ENCODE peak calls at places on chromosomes 6 and 20, in nine cellular contexts. X is left lung; M is fibroblast of the aortic adventitia; S is adrenal gland; N is transverse colon; Y is sigmoid colon; U is CD8-positive, alpha-beta memory T cell; G is mesendoderm; H is H1. O is an unnamed sample.

GRCh38 chr20:48538856-48539255 is 288.9 kb downstream of the PREX1 start:
- DNase-seq in X (no peak), M (peak; percentile 2), S (no peak), N (no peak), Y (no peak), U (no peak), G (peak; percentile 83), H (no peak), O (peak; percentile 76)

GRCh38 chr6:87483929-87484328 is 11.2 kb downstream of the SLC35A1 start:
- DNase-seq in X (no peak), M (no peak), S (peak; percentile 21), N (no peak), Y (no peak), U (no peak), G (peak; percentile 94), H (peak; percentile 92), O (peak; percentile 52)

GRCh38 chr6:23752414-23752813 is 373.6 kb upstream of the NRSN1 start:
- DNase-seq in X (no peak), M (no peak), S (no peak), N (no peak), Y (no peak), U (no peak), G (no peak), H (no peak), O (no peak)

GRCh38 chr6:112298021-112298745 is 43.8 kb upstream of the LAMA4 start:
- DNase-seq in X (no peak), M (peak; percentile 92), S (no peak), N (no peak), Y (no peak), U (no peak), G (no peak), H (no peak), O (no peak)

GRCh38 chr20:40843251-40843650 is 154.2 kb upstream of the MAFB start:
- DNase-seq in X (no peak), M (peak; percentile 6), S (no peak), N (no peak), Y (no peak), U (no peak), G (no peak), H (no peak), O (no peak)

GRCh38 chr20:35562541-35563110 is 20.7 kb downstream of the ERGIC3 start:
- DNase-seq in X (no peak), M (no peak), S (no peak), N (no peak), Y (no peak), U (no peak), G (no peak), H (no peak), O (peak; percentile 51)

GRCh38 chr6:144036064-144036873 is 28.2 kb upstream of the PLAGL1 start:
- DNase-seq in X (peak; percentile 61), M (peak; percentile 60), S (peak; percentile 51), N (peak; percentile 43), Y (no peak), U (no peak), G (peak; percentile 22), H (no peak), O (peak; percentile 1)

GRCh38 chr20:37376324-37376723 is 30.4 kb downstream of the SRC start:
- DNase-seq in X (peak; percentile 3), M (no peak), S (no peak), N (no peak), Y (peak; percentile 42), U (no peak), G (no peak), H (no peak), O (no peak)

GRCh38 chr6:124669713-124670480 is 292.3 kb upstream of the RNF217 start:
- DNase-seq in X (no peak), M (no peak), S (no peak), N (no peak), Y (no peak), U (no peak), G (no peak), H (no peak), O (no peak)

GRCh38 chr20:57627972-57628650 is 7.9 kb upstream of the ZBP1 start:
- DNase-seq in X (peak; percentile 64), M (peak; percentile 47), S (peak; percentile 50), N (peak; percentile 44), Y (no peak), U (peak; percentile 69), G (no peak), H (peak; percentile 1), O (peak; percentile 18)

GRCh38 chr6:2081155-2082138 is 164.0 kb downstream of the GMDS start:
- DNase-seq in X (no peak), M (no peak), S (no peak), N (no peak), Y (no peak), U (peak; percentile 35), G (no peak), H (no peak), O (no peak)

GRCh38 chr20:5786930-5787826 is 37.0 kb downstream of the SHLD1 start:
- DNase-seq in X (no peak), M (peak; percentile 86), S (peak; percentile 68), N (no peak), Y (no peak), U (no peak), G (no peak), H (no peak), O (no peak)

GRCh38 chr20:5781798-5782750 is 31.9 kb downstream of the SHLD1 start:
- DNase-seq in X (no peak), M (no peak), S (no peak), N (no peak), Y (no peak), U (no peak), G (no peak), H (no peak), O (peak; percentile 81)

GRCh38 chr20:5788385-5788895 is 38.2 kb downstream of the SHLD1 start:
- DNase-seq in X (peak; percentile 77), M (peak; percentile 95), S (peak; percentile 84), N (peak; percentile 80), Y (peak; percentile 86), U (peak; percentile 76), G (peak; percentile 87), H (peak; percentile 59), O (peak; percentile 82)

GRCh38 chr20:5784735-5785134 is 34.5 kb downstream of the SHLD1 start:
- DNase-seq in X (peak; percentile 67), M (no peak), S (no peak), N (peak; percentile 36), Y (no peak), U (no peak), G (no peak), H (no peak), O (peak; percentile 63)

GRCh38 chr20:5785146-5785545 is 34.9 kb downstream of the SHLD1 start:
- DNase-seq in X (no peak), M (no peak), S (no peak), N (no peak), Y (no peak), U (no peak), G (no peak), H (no peak), O (no peak)
- H3K4me3 ChIP-seq in X (no peak overlapping the region), M (no peak overlapping the region), S (no peak overlapping the region), N (no peak overlapping the region), Y (no peak overlapping the region), U (no peak overlapping the region), G (no peak overlapping the region), H (no peak overlapping the region), O (no peak overlapping the region)

GRCh38 chr6:31568537-31568961 is 3.5 kb upstream of the LTA start:
- DNase-seq in X (peak; percentile 56), M (no peak), S (no peak), N (peak; percentile 55), Y (no peak), U (peak; percentile 75), G (no peak), H (no peak), O (no peak)

GRCh38 chr6:31567531-31568370 is 4.3 kb upstream of the LTA start:
- DNase-seq in X (no peak), M (no peak), S (no peak), N (no peak), Y (no peak), U (no peak), G (peak; percentile 67), H (no peak), O (no peak)

GRCh38 chr6:31572041-31572911 is at the start of gene LTA:
- DNase-seq in X (no peak), M (no peak), S (no peak), N (peak; percentile 43), Y (no peak), U (peak; percentile 84), G (no peak), H (no peak), O (no peak)

GRCh38 chr6:31573239-31574105 is 1.4 kb downstream of the LTA start:
- DNase-seq in X (no peak), M (no peak), S (no peak), N (no peak), Y (no peak), U (no peak), G (peak; percentile 88), H (no peak), O (no peak)

DNA sequence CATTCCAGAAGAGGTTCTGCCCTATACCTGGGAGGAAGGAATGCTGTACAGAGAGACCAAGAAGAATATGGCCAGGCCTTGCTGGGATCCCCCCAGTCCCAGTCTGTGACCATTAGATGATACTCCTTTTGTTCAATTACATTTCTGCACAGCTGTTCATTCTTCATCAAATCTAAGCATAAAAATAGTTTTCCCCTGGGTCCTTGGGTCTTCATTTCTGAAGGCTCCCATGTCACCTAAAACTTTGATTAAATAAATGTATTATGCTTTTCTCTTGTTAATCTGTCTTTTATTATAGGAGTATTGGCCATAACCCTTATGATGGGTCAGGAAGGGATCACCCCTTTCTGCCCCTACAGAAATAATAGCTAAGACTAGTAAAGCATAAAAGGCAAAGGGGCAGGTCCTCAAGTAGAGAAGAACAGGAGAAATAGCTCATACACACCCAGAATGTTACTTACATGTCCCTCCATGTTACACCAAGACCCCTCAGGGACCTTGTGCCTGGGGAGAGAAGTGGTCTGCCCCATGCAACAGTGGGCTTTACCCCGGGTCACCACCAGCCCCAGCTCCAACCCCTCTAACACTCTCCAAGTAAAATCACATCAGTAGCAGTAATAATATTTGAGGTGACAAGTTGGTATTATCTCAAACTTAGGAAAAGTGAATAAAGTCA is 2.1 kb upstream of the LTA start:
- DNase-seq in X (no peak), M (no peak), S (no peak), N (no peak), Y (no peak), U (no peak), G (no peak), H (no peak), O (no peak)
- H3K4me3 ChIP-seq in X (no peak overlapping the region), M (no peak overlapping the region), S (no peak overlapping the region), N (no peak overlapping the region), Y (no peak overlapping the region), U (no peak overlapping the region), G (no peak overlapping the region), H (no peak overlapping the region), O (no peak overlapping the region)

DNA sequence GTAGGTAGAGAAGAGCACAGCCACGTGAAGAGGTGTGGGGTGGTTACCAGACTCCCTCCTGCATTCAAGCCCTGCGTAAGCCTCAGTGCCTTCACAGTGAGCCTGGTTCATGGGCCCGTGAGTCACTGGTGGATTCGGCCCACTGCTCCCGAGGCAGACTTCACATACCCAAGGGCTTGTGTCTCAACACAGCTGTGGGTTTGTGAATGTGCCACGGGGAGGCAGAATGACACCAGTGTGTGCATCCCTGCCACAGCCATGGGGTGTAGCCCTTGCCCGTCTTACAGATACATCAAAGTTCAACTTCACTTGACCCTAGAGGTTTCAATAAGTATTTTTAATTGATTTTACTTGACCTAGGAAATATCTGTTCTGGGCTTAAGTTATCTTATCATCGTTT is 108.5 kb downstream of the MAP3K4 start:
- DNase-seq in X (no peak), M (no peak), S (no peak), N (no peak), Y (no peak), U (no peak), G (no peak), H (no peak), O (no peak)
- H3K4me3 ChIP-seq in X (no peak overlapping the region), M (no peak overlapping the region), S (no peak overlapping the region), N (no peak overlapping the region), Y (no peak overlapping the region), U (no peak overlapping the region), G (no peak overlapping the region), H (no peak overlapping the region), O (no peak overlapping the region)

GRCh38 chr20:63697357-63697867 is 960 bp downstream of the TNFRSF6B start:
- DNase-seq in X (no peak), M (no peak), S (no peak), N (peak; percentile 8), Y (peak; percentile 64), U (no peak), G (no peak), H (no peak), O (peak; percentile 38)
- H3K4me3 ChIP-seq in X (no peak overlapping the region), M (no peak overlapping the region), S (peak overlapping the region; percentile 38), N (peak overlapping the region; percentile 7), Y (no peak overlapping the region), U (no peak overlapping the region), G (no peak overlapping the region), H (no peak overlapping the region), O (no peak overlapping the region)